ENCODE peak calls at places on chromosome 3, in five cellular contexts. F, X, M, Z and B are unnamed samples.
A peak's percentile ranks its signal among the peaks of the same experiment; 100 is the strongest.

GRCh38 chr3:133490468-133491351 is 82.8 kb upstream of the CDV3 start:
- DNase-seq in F (no peak), X (no peak), M (no peak), Z (no peak), B (no peak)

GRCh38 chr3:72118593-72118992 is 333.6 kb upstream of the PROK2 start:
- DNase-seq in F (no peak), X (no peak), M (no peak), Z (no peak), B (no peak)

GRCh38 chr3:16013563-16013962 is 160.9 kb upstream of the GALNT15 start:
- DNase-seq in F (no peak), X (no peak), M (no peak), Z (peak; percentile 51), B (no peak)

GRCh38 chr3:139677341-139678155 is at the start of gene NMNAT3:
- DNase-seq in F (peak; percentile 91), X (peak; percentile 74), M (peak; percentile 97), Z (peak; percentile 42), B (peak; percentile 93)

GRCh38 chr3:71142440-71143161 is 440.9 kb downstream of the FOXP1 start:
- DNase-seq in F (no peak), X (no peak), M (no peak), Z (no peak), B (no peak)

GRCh38 chr3:189772584-189772983 is 141.4 kb downstream of the TP63 start:
- DNase-seq in F (no peak), X (no peak), M (no peak), Z (peak; percentile 10), B (no peak)

GRCh38 chr3:35296533-35296932 is 342.8 kb upstream of the ARPP21 start:
- DNase-seq in F (no peak), X (no peak), M (peak; percentile 59), Z (peak; percentile 15), B (no peak)

GRCh38 chr3:125061170-125061569 is 5.4 kb upstream of the HEG1 start:
- DNase-seq in F (peak; percentile 65), X (no peak), M (no peak), Z (peak; percentile 94), B (no peak)

GRCh38 chr3:123080864-123081562 is 14.2 kb downstream of the PDIA5 start:
- DNase-seq in F (no peak), X (no peak), M (no peak), Z (peak; percentile 44), B (peak; percentile 45)

GRCh38 chr3:106435899-106436453 is 567.2 kb upstream of the CBLB start:
- DNase-seq in F (no peak), X (no peak), M (no peak), Z (no peak), B (no peak)

GRCh38 chr3:8650583-8651416 is 6.2 kb upstream of the SSUH2 start:
- DNase-seq in F (no peak), X (no peak), M (no peak), Z (no peak), B (no peak)

GRCh38 chr3:64023861-64024223 is 548 bp upstream of the PSMD6 start:
- DNase-seq in F (no peak), X (no peak), M (peak; percentile 13), Z (peak; percentile 24), B (no peak)

GRCh38 chr3:11582123-11582968 is 61.4 kb downstream of the VGLL4 start:
- DNase-seq in F (peak; percentile 73), X (no peak), M (no peak), Z (peak; percentile 92), B (no peak)

GRCh38 chr3:197168606-197169005 is 129.8 kb downstream of the DLG1 start:
- DNase-seq in F (no peak), X (no peak), M (no peak), Z (peak; percentile 52), B (peak; percentile 44)

GRCh38 chr3:123758081-123758564 is 126.0 kb downstream of the MYLK start:
- DNase-seq in F (no peak), X (no peak), M (peak; percentile 58), Z (no peak), B (no peak)

GRCh38 chr3:182525975-182526374 is 267.3 kb upstream of the ATP11B start:
- DNase-seq in F (no peak), X (no peak), M (no peak), Z (no peak), B (no peak)

GRCh38 chr3:55571913-55572312 is 84.8 kb upstream of the WNT5A start:
- DNase-seq in F (peak; percentile 66), X (peak; percentile 11), M (peak; percentile 90), Z (peak; percentile 16), B (no peak)

GRCh38 chr3:153974614-153975013 is 146.6 kb upstream of the ARHGEF26 start:
- DNase-seq in F (no peak), X (no peak), M (no peak), Z (no peak), B (no peak)